ENCODE peak calls at places on chromosomes 2 and 18, in four cellular contexts. One of them, this sample, is unnamed.

GRCh38 chr2:68767031-68767961 is 32.7 kb downstream of the ARHGAP25 start:
- DNase-seq in sigmoid colon: no peak
- DNase-seq in upper lobe of left lung: no peak
- DNase-seq in CD8-positive, alpha-beta T cell: no peak
- DNase-seq in this sample: no peak

GRCh38 chr2:128309341-128310093 is 9.2 kb downstream of the HS6ST1 start:
- DNase-seq in CD8-positive, alpha-beta T cell: no peak
- DNase-seq in upper lobe of left lung: peak; percentile 82
- DNase-seq in sigmoid colon: peak; percentile 94
- DNase-seq in this sample: peak; percentile 81

GRCh38 chr2:124485659-124486058 is 460.6 kb downstream of the CNTNAP5 start:
- DNase-seq in upper lobe of left lung: no peak
- DNase-seq in CD8-positive, alpha-beta T cell: no peak
- DNase-seq in sigmoid colon: no peak
- DNase-seq in this sample: no peak

GRCh38 chr2:148875387-148876051 is 492 bp downstream of the KIF5C start:
- DNase-seq in upper lobe of left lung: peak; percentile 69
- DNase-seq in CD8-positive, alpha-beta T cell: no peak
- DNase-seq in sigmoid colon: no peak
- DNase-seq in this sample: no peak

GRCh38 chr2:96636772-96637171 is 1.3 kb downstream of the KANSL3 start:
- DNase-seq in CD8-positive, alpha-beta T cell: no peak
- DNase-seq in sigmoid colon: no peak
- DNase-seq in upper lobe of left lung: peak; percentile 47
- DNase-seq in this sample: no peak

GRCh38 chr2:26744953-26745352 is 19.1 kb upstream of the SLC35F6 start:
- DNase-seq in sigmoid colon: no peak
- DNase-seq in CD8-positive, alpha-beta T cell: no peak
- DNase-seq in upper lobe of left lung: no peak
- DNase-seq in this sample: no peak

GRCh38 chr18:79200546-79201268 is 131.5 kb downstream of the ATP9B start:
- DNase-seq in sigmoid colon: peak; percentile 82
- DNase-seq in upper lobe of left lung: no peak
- DNase-seq in CD8-positive, alpha-beta T cell: no peak
- DNase-seq in this sample: peak; percentile 100

GRCh38 chr2:42813773-42814172 is 21.4 kb upstream of the HAAO start:
- DNase-seq in upper lobe of left lung: no peak
- DNase-seq in CD8-positive, alpha-beta T cell: no peak
- DNase-seq in sigmoid colon: no peak
- DNase-seq in this sample: no peak

GRCh38 chr2:23178398-23178797 is 206.6 kb upstream of the KLHL29 start:
- DNase-seq in sigmoid colon: no peak
- DNase-seq in upper lobe of left lung: no peak
- DNase-seq in CD8-positive, alpha-beta T cell: no peak
- DNase-seq in this sample: no peak

GRCh38 chr2:12347049-12347448 is 369.7 kb upstream of the TRIB2 start:
- DNase-seq in CD8-positive, alpha-beta T cell: no peak
- DNase-seq in sigmoid colon: no peak
- DNase-seq in upper lobe of left lung: no peak
- DNase-seq in this sample: no peak

GRCh38 chr2:75571730-75572430 is 11.1 kb upstream of the EVA1A start:
- DNase-seq in sigmoid colon: no peak
- DNase-seq in upper lobe of left lung: no peak
- DNase-seq in CD8-positive, alpha-beta T cell: no peak
- DNase-seq in this sample: no peak

GRCh38 chr2:99878951-99879350 is 263.4 kb downstream of the AFF3 start:
- DNase-seq in upper lobe of left lung: no peak
- DNase-seq in sigmoid colon: no peak
- DNase-seq in CD8-positive, alpha-beta T cell: no peak
- DNase-seq in this sample: no peak

GRCh38 chr18:33937270-33937816 is 287.4 kb downstream of the NOL4 start:
- DNase-seq in upper lobe of left lung: no peak
- DNase-seq in CD8-positive, alpha-beta T cell: no peak
- DNase-seq in sigmoid colon: no peak
- DNase-seq in this sample: no peak

GRCh38 chr2:236311286-236311685 is 47.1 kb upstream of the ASB18 start:
- DNase-seq in CD8-positive, alpha-beta T cell: no peak
- DNase-seq in sigmoid colon: no peak
- DNase-seq in upper lobe of left lung: no peak
- DNase-seq in this sample: no peak

GRCh38 chr2:236308855-236309668 is 44.9 kb upstream of the ASB18 start:
- DNase-seq in sigmoid colon: no peak
- DNase-seq in upper lobe of left lung: peak; percentile 50
- DNase-seq in CD8-positive, alpha-beta T cell: no peak
- DNase-seq in this sample: no peak

GRCh38 chr2:236305964-236306605 is 41.9 kb upstream of the ASB18 start:
- DNase-seq in sigmoid colon: no peak
- DNase-seq in upper lobe of left lung: no peak
- DNase-seq in CD8-positive, alpha-beta T cell: no peak
- DNase-seq in this sample: no peak

GRCh38 chr2:236306825-236307540 is 42.8 kb upstream of the ASB18 start:
- DNase-seq in upper lobe of left lung: no peak
- DNase-seq in sigmoid colon: no peak
- DNase-seq in CD8-positive, alpha-beta T cell: no peak
- DNase-seq in this sample: no peak

GRCh38 chr2:236309669-236310029 is 45.4 kb upstream of the ASB18 start:
- DNase-seq in CD8-positive, alpha-beta T cell: no peak
- DNase-seq in sigmoid colon: no peak
- DNase-seq in upper lobe of left lung: no peak
- DNase-seq in this sample: no peak
- TF ChIP-seq CTCF in CD8-positive, alpha-beta T cell: no peak
- TF ChIP-seq CTCF in sigmoid colon: no peak
- TF ChIP-seq CTCF in upper lobe of left lung: no peak
- TF ChIP-seq CTCF in this sample: peak; percentile 75

DNA sequence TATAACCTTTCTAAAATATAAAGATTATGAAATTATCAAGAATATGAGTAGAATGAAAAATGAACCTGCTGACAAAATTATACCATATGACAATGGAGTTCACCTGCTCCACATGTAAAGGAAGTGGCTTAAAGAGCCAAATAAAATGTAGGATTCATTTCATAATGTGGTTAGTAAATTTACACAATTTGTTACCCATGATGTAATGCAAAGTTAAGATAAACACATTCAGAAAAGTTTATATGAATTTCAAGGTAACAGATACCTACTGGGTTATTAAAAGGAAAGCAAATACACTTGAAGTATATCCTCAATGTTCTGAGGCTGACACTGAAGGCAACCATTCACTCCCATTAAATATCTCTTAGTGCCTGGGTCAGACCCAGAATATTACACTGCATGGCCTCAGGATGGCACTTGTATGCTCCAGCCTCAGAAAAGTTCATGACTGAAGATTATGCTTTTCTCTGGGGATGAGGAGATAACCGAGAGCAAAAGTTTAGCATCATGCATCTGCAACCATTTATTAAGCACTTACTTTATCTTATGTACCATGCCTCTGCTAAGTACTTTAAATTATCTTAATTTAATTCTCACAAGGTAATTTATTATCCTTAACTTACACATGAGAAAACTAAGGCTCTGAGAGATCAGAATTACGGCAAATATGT is 6.2 kb downstream of the STRN start:
- DNase-seq in CD8-positive, alpha-beta T cell: no peak
- DNase-seq in sigmoid colon: no peak
- DNase-seq in upper lobe of left lung: no peak
- DNase-seq in this sample: no peak
- TF ChIP-seq CTCF in CD8-positive, alpha-beta T cell: no peak
- TF ChIP-seq CTCF in sigmoid colon: no peak
- TF ChIP-seq CTCF in upper lobe of left lung: no peak
- TF ChIP-seq CTCF in this sample: no peak

DNA sequence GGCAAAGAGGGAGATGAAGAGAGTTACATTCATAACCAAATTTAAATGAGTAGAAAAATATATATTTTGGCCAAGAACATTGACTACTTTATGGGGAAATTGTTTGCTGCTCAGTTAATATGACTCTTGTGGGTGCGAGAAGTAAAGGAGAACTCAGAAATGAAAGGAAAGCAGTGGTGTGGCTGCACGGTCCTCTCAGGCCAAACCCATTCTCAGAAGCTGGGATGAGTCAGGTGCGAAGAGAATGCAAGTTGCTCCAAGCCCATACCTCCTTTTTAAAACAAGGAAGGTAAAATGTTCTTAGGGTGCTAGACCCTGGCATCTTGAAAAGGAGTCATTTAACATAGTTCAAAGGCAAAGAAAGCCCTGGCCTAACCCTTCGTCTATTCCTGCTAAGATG is 258.6 kb downstream of the RAD51AP2 start:
- DNase-seq in sigmoid colon: no peak
- DNase-seq in upper lobe of left lung: no peak
- DNase-seq in CD8-positive, alpha-beta T cell: no peak
- DNase-seq in this sample: no peak
- TF ChIP-seq CTCF in sigmoid colon: no peak
- TF ChIP-seq CTCF in upper lobe of left lung: no peak
- TF ChIP-seq CTCF in CD8-positive, alpha-beta T cell: no peak
- TF ChIP-seq CTCF in this sample: no peak

DNA sequence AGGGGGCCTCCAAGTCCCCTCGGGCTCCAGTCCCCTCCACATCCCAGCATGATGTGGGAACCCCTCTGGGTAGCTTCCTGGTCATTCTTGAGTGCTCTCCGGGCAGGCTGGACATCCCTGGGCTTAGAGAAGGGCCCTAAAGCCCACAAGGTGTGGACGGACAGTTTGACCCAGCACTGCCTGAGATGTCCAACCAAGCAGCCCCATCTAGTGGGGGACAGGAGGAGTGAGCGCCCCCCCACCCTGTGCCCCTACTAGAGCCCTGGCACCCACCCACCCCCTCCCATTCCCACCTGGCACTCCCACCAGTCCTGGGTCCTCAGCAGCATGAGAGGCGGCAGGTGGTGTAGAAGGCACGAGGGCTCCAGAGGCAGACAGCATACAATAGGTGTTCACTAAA is 45.9 kb downstream of the CYP27C1 start:
- DNase-seq in upper lobe of left lung: no peak
- DNase-seq in CD8-positive, alpha-beta T cell: no peak
- DNase-seq in sigmoid colon: peak; percentile 75
- DNase-seq in this sample: no peak
- TF ChIP-seq CTCF in upper lobe of left lung: no peak
- TF ChIP-seq CTCF in CD8-positive, alpha-beta T cell: no peak
- TF ChIP-seq CTCF in sigmoid colon: no peak
- TF ChIP-seq CTCF in this sample: peak; percentile 80

GRCh38 chr2:184304006-184304405 is 294.3 kb upstream of the ZNF804A start:
- DNase-seq in upper lobe of left lung: no peak
- DNase-seq in CD8-positive, alpha-beta T cell: no peak
- DNase-seq in sigmoid colon: no peak
- DNase-seq in this sample: no peak

GRCh38 chr2:184312970-184313369 is 285.4 kb upstream of the ZNF804A start:
- DNase-seq in CD8-positive, alpha-beta T cell: no peak
- DNase-seq in upper lobe of left lung: no peak
- DNase-seq in sigmoid colon: no peak
- DNase-seq in this sample: no peak

GRCh38 chr2:184305105-184305504 is 293.2 kb upstream of the ZNF804A start:
- DNase-seq in sigmoid colon: no peak
- DNase-seq in upper lobe of left lung: no peak
- DNase-seq in CD8-positive, alpha-beta T cell: no peak
- DNase-seq in this sample: no peak

GRCh38 chr2:184308706-184309105 is 289.6 kb upstream of the ZNF804A start:
- DNase-seq in sigmoid colon: no peak
- DNase-seq in upper lobe of left lung: no peak
- DNase-seq in CD8-positive, alpha-beta T cell: no peak
- DNase-seq in this sample: no peak
- TF ChIP-seq CTCF in sigmoid colon: no peak
- TF ChIP-seq CTCF in upper lobe of left lung: no peak
- TF ChIP-seq CTCF in CD8-positive, alpha-beta T cell: no peak
- TF ChIP-seq CTCF in this sample: no peak